ENCODE peak calls at places on chromosomes 13 and 19, in four cellular contexts. A is fibroblast of lung, E is HFF-Myc, Y is gastrocnemius medialis. P is an unnamed sample.

GRCh38 chr19:7703332-7703731 is 1.4 kb upstream of the FCER2 start:
- DNase-seq in A (no peak), Y (no peak), E (no peak), P (no peak)

GRCh38 chr19:11279505-11280236 is 16.3 kb upstream of the TSPAN16 start:
- DNase-seq in Y (no peak), E (no peak), A (peak), P (no peak)

GRCh38 chr13:19862511-19863313 is 737 bp downstream of the ZMYM5 start:
- DNase-seq in A (peak), E (no peak), Y (peak), P (no peak)

GRCh38 chr13:101945435-101945834 is 456.4 kb downstream of the FGF14 start:
- DNase-seq in A (no peak), Y (no peak), E (no peak), P (no peak)

GRCh38 chr19:16234552-16235445 is 37.1 kb downstream of the AP1M1 start:
- DNase-seq in E (no peak), Y (no peak), A (no peak), P (no peak)

GRCh38 chr19:12864721-12865715 is 16.2 kb downstream of the DNASE2 start:
- DNase-seq in Y (no peak), E (no peak), A (no peak), P (no peak)

GRCh38 chr13:98782654-98783053 is 30.2 kb upstream of the SLC15A1 start:
- DNase-seq in E (no peak), A (peak), Y (no peak), P (no peak)

GRCh38 chr19:29806098-29806866 is 5.5 kb upstream of the CCNE1 start:
- DNase-seq in E (no peak), Y (no peak), A (peak), P (no peak)

GRCh38 chr13:99895999-99896695 is 75.4 kb downstream of the ZIC5 start:
- DNase-seq in E (no peak), Y (no peak), A (no peak), P (no peak)

GRCh38 chr19:13104848-13105646 is 2.4 kb upstream of the LYL1 start:
- DNase-seq in Y (no peak), E (no peak), A (no peak), P (no peak)

GRCh38 chr19:8148410-8149231 is 771 bp downstream of the FBN3 start:
- DNase-seq in E (no peak), A (no peak), Y (no peak), P (no peak)

GRCh38 chr19:10655457-10656312 is 1.5 kb downstream of the ILF3 start:
- DNase-seq in E (no peak), A (peak), Y (no peak), P (no peak)

GRCh38 chr19:56476671-56477428 is at the start of gene ZNF667:
- DNase-seq in A (peak), Y (no peak), E (peak), P (no peak)

GRCh38 chr19:16324384-16325160 is at the start of gene KLF2:
- DNase-seq in Y (peak), A (peak), E (no peak), P (peak)

GRCh38 chr19:4425531-4425930 is 23.1 kb downstream of the CHAF1A start:
- DNase-seq in Y (no peak), E (peak), A (peak), P (peak)

GRCh38 chr19:28463493-28464053 is 749.4 kb downstream of the UQCRFS1 start:
- DNase-seq in A (no peak), Y (no peak), E (no peak), P (no peak)

GRCh38 chr13:102141625-102142472 is 260.0 kb downstream of the FGF14 start:
- DNase-seq in Y (no peak), E (no peak), A (peak), P (peak)

GRCh38 chr13:52809310-52809769 is 39.1 kb downstream of the PCDH8 start:
- DNase-seq in E (peak), Y (no peak), A (peak), P (peak)

GRCh38 chr13:109858319-109858718 is 71.9 kb upstream of the IRS2 start:
- DNase-seq in A (no peak), Y (no peak), E (no peak), P (no peak)

GRCh38 chr13:106610511-106610910 is 42.6 kb upstream of the ARGLU1 start:
- DNase-seq in A (peak), E (no peak), Y (no peak), P (no peak)

GRCh38 chr19:38769635-38770211 is 3.6 kb downstream of the LGALS7 start:
- DNase-seq in A (peak), Y (peak), E (no peak), P (no peak)

GRCh38 chr19:18007939-18008673 is at the start of gene ARRDC2:
- DNase-seq in A (peak), Y (peak), E (peak), P (peak)
- H3K4me3 ChIP-seq in A (peak), Y (peak), E (peak), P (peak)

GRCh38 chr19:35704218-35704617 is at the start of gene ZBTB32:
- DNase-seq in E (peak), A (peak), Y (no peak), P (no peak)
- TF ChIP-seq CTCF in E (no peak), A (no peak), Y (no peak), P (no peak)

GRCh38 chr19:42131149-42132029 is 857 bp downstream of the POU2F2 start:
- DNase-seq in Y (no peak), E (no peak), A (no peak), P (no peak)
- H3K4me3 ChIP-seq in Y (no peak), E (peak), A (no peak), P (peak)

GRCh38 chr13:43085545-43085944 is 62.2 kb downstream of the DNAJC15 start:
- DNase-seq in A (peak), E (no peak), Y (no peak), P (no peak)
- TF ChIP-seq CTCF in A (peak), E (peak), Y (peak), P (peak)

DNA sequence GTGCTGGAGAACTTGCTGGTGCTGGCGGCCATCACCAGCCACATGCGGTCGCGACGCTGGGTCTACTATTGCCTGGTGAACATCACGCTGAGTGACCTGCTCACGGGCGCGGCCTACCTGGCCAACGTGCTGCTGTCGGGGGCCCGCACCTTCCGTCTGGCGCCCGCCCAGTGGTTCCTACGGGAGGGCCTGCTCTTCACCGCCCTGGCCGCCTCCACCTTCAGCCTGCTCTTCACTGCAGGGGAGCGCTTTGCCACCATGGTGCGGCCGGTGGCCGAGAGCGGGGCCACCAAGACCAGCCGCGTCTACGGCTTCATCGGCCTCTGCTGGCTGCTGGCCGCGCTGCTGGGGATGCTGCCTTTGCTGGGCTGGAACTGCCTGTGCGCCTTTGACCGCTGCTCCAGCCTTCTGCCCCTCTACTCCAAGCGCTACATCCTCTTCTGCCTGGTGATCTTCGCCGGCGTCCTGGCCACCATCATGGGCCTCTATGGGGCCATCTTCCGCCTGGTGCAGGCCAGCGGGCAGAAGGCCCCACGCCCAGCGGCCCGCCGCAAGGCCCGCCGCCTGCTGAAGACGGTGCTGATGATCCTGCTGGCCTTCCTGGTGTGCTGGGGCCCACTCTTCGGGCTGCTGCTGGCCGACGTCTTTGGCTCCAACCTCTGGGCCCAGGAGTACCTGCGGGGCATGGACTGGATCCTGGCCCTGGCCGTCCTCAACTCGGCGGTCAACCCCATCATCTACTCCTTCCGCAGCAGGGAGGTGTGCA is 587 bp downstream of the S1PR4 start:
- DNase-seq in A (no peak), Y (no peak), E (no peak), P (no peak)
- H3K4me3 ChIP-seq in A (no peak), Y (no peak), E (no peak), P (no peak)

GRCh38 chr19:50890422-50891252 is 17.4 kb downstream of the KLK2 start:
- DNase-seq in A (peak), Y (no peak), E (no peak), P (no peak)

GRCh38 chr19:50894478-50895356 is 16.5 kb downstream of the KLK4 start:
- DNase-seq in Y (no peak), E (no peak), A (no peak), P (no peak)

GRCh38 chr19:50891253-50891625 is 18.0 kb downstream of the KLK2 start:
- DNase-seq in A (no peak), E (no peak), Y (no peak), P (no peak)

GRCh38 chr19:50896591-50897190 is 14.5 kb downstream of the KLK4 start:
- DNase-seq in Y (no peak), E (peak), A (peak), P (no peak)

GRCh38 chr19:50893047-50893737 is 18.0 kb downstream of the KLK4 start:
- DNase-seq in Y (no peak), A (no peak), E (no peak), P (no peak)
- TF ChIP-seq CTCF in Y (no peak), A (no peak), E (peak), P (no peak)

P was measured in AG09309.